ENCODE peak calls at places on chromosomes 5 and 9, in five cellular contexts. X, H, L, Z and P are unnamed samples.

GRCh38 chr5:129447968-129448367 is 12.1 kb upstream of the ADAMTS19 start:
- DNase-seq in X (no peak), H (no peak), L (no peak), Z (no peak), P (no peak)

GRCh38 chr5:151870820-151871219 is 53.8 kb downstream of the GLRA1 start:
- DNase-seq in X (no peak), H (no peak), L (peak; percentile 62), Z (peak; percentile 87), P (peak; percentile 35)

GRCh38 chr5:115627295-115627825 is 1.5 kb upstream of the TMED7 start:
- DNase-seq in X (no peak), H (no peak), L (no peak), Z (peak; percentile 20), P (no peak)

GRCh38 chr9:113511856-113512761 is 48.6 kb downstream of the RGS3 start:
- DNase-seq in X (no peak), H (no peak), L (no peak), Z (peak; percentile 88), P (no peak)

GRCh38 chr5:43602456-43602817 is 543 bp upstream of the NNT start:
- DNase-seq in X (no peak), H (peak; percentile 20), L (peak; percentile 58), Z (peak; percentile 49), P (peak; percentile 20)

GRCh38 chr9:93184439-93185221 is 691 bp downstream of the WNK2 start:
- DNase-seq in X (peak; percentile 13), H (peak; percentile 64), L (no peak), Z (peak; percentile 41), P (peak; percentile 96)

GRCh38 chr9:35882996-35883395 is 12.8 kb upstream of the OR13J1 start:
- DNase-seq in X (no peak), H (no peak), L (no peak), Z (no peak), P (no peak)

GRCh38 chr9:90086076-90086475 is 481.3 kb downstream of the GADD45G start:
- DNase-seq in X (no peak), H (no peak), L (no peak), Z (no peak), P (no peak)

GRCh38 chr9:105132006-105132405 is 112.4 kb upstream of the SLC44A1 start:
- DNase-seq in X (no peak), H (no peak), L (peak; percentile 54), Z (no peak), P (no peak)

GRCh38 chr5:165630211-165630866 is 2124.9 kb downstream of the MAT2B start:
- DNase-seq in X (no peak), H (peak; percentile 27), L (peak; percentile 62), Z (peak; percentile 64), P (no peak)

GRCh38 chr9:82606761-82607382 is 456.1 kb downstream of the RASEF start:
- DNase-seq in X (no peak), H (peak; percentile 35), L (peak; percentile 38), Z (peak; percentile 47), P (no peak)

GRCh38 chr9:109098221-109098959 is 21.4 kb downstream of the TMEM245 start:
- DNase-seq in X (no peak), H (no peak), L (peak; percentile 78), Z (peak; percentile 65), P (no peak)

GRCh38 chr9:132125944-132126720 is 35.7 kb upstream of the NTNG2 start:
- DNase-seq in X (no peak), H (no peak), L (no peak), Z (peak; percentile 57), P (no peak)

GRCh38 chr5:33340195-33340594 is 100.6 kb upstream of the TARS1 start:
- DNase-seq in X (no peak), H (no peak), L (no peak), Z (no peak), P (no peak)

GRCh38 chr9:127361561-127361960 is 35.4 kb upstream of the SLC2A8 start:
- DNase-seq in X (no peak), H (no peak), L (no peak), Z (peak; percentile 22), P (no peak)

GRCh38 chr5:57581772-57582171 is 99.2 kb upstream of the ACTBL2 start:
- DNase-seq in X (no peak), H (no peak), L (no peak), Z (no peak), P (no peak)

GRCh38 chr5:12772276-12772675 is 868.0 kb upstream of the CTNND2 start:
- DNase-seq in X (no peak), H (no peak), L (peak; percentile 8), Z (peak; percentile 63), P (no peak)

GRCh38 chr9:137371966-137372651 is 50.9 kb downstream of the EXD3 start:
- DNase-seq in X (no peak), H (no peak), L (no peak), Z (no peak), P (no peak)

GRCh38 chr5:172410160-172410559 is 44.2 kb downstream of the SH3PXD2B start:
- DNase-seq in X (no peak), H (no peak), L (peak; percentile 88), Z (peak; percentile 73), P (no peak)

GRCh38 chr5:128579669-128580068 is 41.6 kb upstream of the FBN2 start:
- DNase-seq in X (no peak), H (no peak), L (no peak), Z (no peak), P (no peak)

GRCh38 chr9:2494571-2494970 is 127.0 kb upstream of the VLDLR start:
- DNase-seq in X (no peak), H (no peak), L (no peak), Z (peak; percentile 91), P (no peak)

GRCh38 chr9:91951944-91952520 is 2.0 kb upstream of the ROR2 start:
- DNase-seq in X (no peak), H (no peak), L (no peak), Z (no peak), P (no peak)

GRCh38 chr9:136538599-136539426 is 7.0 kb downstream of the NOTCH1 start:
- DNase-seq in X (no peak), H (no peak), L (no peak), Z (no peak), P (no peak)

GRCh38 chr5:56616454-56617160 is 198.7 kb upstream of the MAP3K1 start:
- DNase-seq in X (no peak), H (no peak), L (no peak), Z (no peak), P (no peak)

GRCh38 chr5:90220554-90220953 is 189.0 kb downstream of the CETN3 start:
- DNase-seq in X (no peak), H (no peak), L (no peak), Z (no peak), P (no peak)

GRCh38 chr9:124831642-124832364 is 21.5 kb upstream of the WDR38 start:
- DNase-seq in X (peak; percentile 83), H (no peak), L (no peak), Z (no peak), P (no peak)

GRCh38 chr5:16550316-16550952 is 66.4 kb downstream of the RETREG1 start:
- DNase-seq in X (no peak), H (no peak), L (peak; percentile 44), Z (peak; percentile 56), P (no peak)

GRCh38 chr9:76599970-76600369 is 141.0 kb downstream of the GCNT1 start:
- DNase-seq in X (no peak), H (no peak), L (no peak), Z (no peak), P (no peak)

GRCh38 chr9:83062011-83062652 is 810 bp downstream of the RASEF start:
- DNase-seq in X (no peak), H (no peak), L (peak; percentile 68), Z (peak; percentile 67), P (peak; percentile 18)

GRCh38 chr5:120527251-120527650 is 63.2 kb downstream of the PRR16 start:
- DNase-seq in X (no peak), H (no peak), L (no peak), Z (no peak), P (no peak)

GRCh38 chr9:131731237-131731995 is 8.5 kb downstream of the RAPGEF1 start:
- DNase-seq in X (no peak), H (no peak), L (no peak), Z (no peak), P (no peak)